ENCODE peak calls at places on chromosomes 2 and 18, in five cellular contexts. One of them, this sample, is unnamed. For H3K27me3, the result is how much of the 10 kb centered on the place peaks cover.

GRCh38 chr2:226985227-226985946 is 149.5 kb downstream of the RHBDD1 start:
- DNase-seq in small intestine: peak
- DNase-seq in esophagus squamous epithelium: no peak
- DNase-seq in hepatocyte: peak
- DNase-seq in BJ: peak
- DNase-seq in this sample: no peak

GRCh38 chr2:224971214-224971613 is 71.1 kb downstream of the DOCK10 start:
- DNase-seq in BJ: no peak
- DNase-seq in hepatocyte: peak
- DNase-seq in esophagus squamous epithelium: no peak
- DNase-seq in small intestine: peak
- DNase-seq in this sample: no peak

GRCh38 chr2:233764264-233764663 is 4.2 kb downstream of the UGT1A1 start:
- DNase-seq in small intestine: peak
- DNase-seq in BJ: peak
- DNase-seq in esophagus squamous epithelium: no peak
- DNase-seq in hepatocyte: peak
- DNase-seq in this sample: no peak

GRCh38 chr18:63178526-63178880 is 141.1 kb downstream of the BCL2 start:
- DNase-seq in small intestine: no peak
- DNase-seq in BJ: no peak
- DNase-seq in esophagus squamous epithelium: no peak
- DNase-seq in hepatocyte: peak
- DNase-seq in this sample: peak

GRCh38 chr18:58364867-58365533 is 263.9 kb downstream of the ALPK2 start:
- DNase-seq in small intestine: no peak
- DNase-seq in BJ: no peak
- DNase-seq in esophagus squamous epithelium: no peak
- DNase-seq in hepatocyte: no peak
- DNase-seq in this sample: no peak

GRCh38 chr2:47519604-47520301 is 116.8 kb downstream of the MSH2 start:
- DNase-seq in esophagus squamous epithelium: no peak
- DNase-seq in small intestine: no peak
- DNase-seq in BJ: no peak
- DNase-seq in hepatocyte: no peak
- DNase-seq in this sample: no peak

GRCh38 chr2:26178746-26179436 is 6.0 kb downstream of the GAREM2 start:
- DNase-seq in BJ: no peak
- DNase-seq in esophagus squamous epithelium: no peak
- DNase-seq in hepatocyte: peak
- DNase-seq in small intestine: peak
- DNase-seq in this sample: peak

GRCh38 chr2:44778671-44779476 is 162.6 kb upstream of the SIX3 start:
- DNase-seq in hepatocyte: no peak
- DNase-seq in BJ: no peak
- DNase-seq in esophagus squamous epithelium: no peak
- DNase-seq in small intestine: no peak
- DNase-seq in this sample: no peak

GRCh38 chr2:168694173-168694572 is 108.3 kb upstream of the NOSTRIN start:
- DNase-seq in BJ: no peak
- DNase-seq in esophagus squamous epithelium: no peak
- DNase-seq in small intestine: no peak
- DNase-seq in hepatocyte: no peak
- DNase-seq in this sample: no peak

GRCh38 chr2:225479386-225479785 is 79.9 kb downstream of the NYAP2 start:
- DNase-seq in BJ: no peak
- DNase-seq in hepatocyte: no peak
- DNase-seq in esophagus squamous epithelium: no peak
- DNase-seq in small intestine: no peak
- DNase-seq in this sample: no peak

GRCh38 chr2:88764850-88765153 is 73.3 kb downstream of the RPIA start:
- DNase-seq in esophagus squamous epithelium: no peak
- DNase-seq in BJ: no peak
- DNase-seq in small intestine: no peak
- DNase-seq in hepatocyte: no peak
- DNase-seq in this sample: no peak

GRCh38 chr2:98377569-98377968 is 31.3 kb downstream of the CNGA3 start:
- DNase-seq in esophagus squamous epithelium: no peak
- DNase-seq in small intestine: no peak
- DNase-seq in hepatocyte: no peak
- DNase-seq in BJ: no peak
- DNase-seq in this sample: no peak

GRCh38 chr18:47490882-47491281 is 239.4 kb upstream of the SKOR2 start:
- DNase-seq in esophagus squamous epithelium: no peak
- DNase-seq in small intestine: no peak
- DNase-seq in BJ: no peak
- DNase-seq in hepatocyte: no peak
- DNase-seq in this sample: no peak

GRCh38 chr18:58176915-58177717 is 133.1 kb downstream of the NEDD4L start:
- DNase-seq in esophagus squamous epithelium: no peak
- DNase-seq in hepatocyte: peak
- DNase-seq in BJ: peak
- DNase-seq in small intestine: peak
- DNase-seq in this sample: no peak

GRCh38 chr18:48847807-48848486 is 102.8 kb downstream of the SMAD7 start:
- DNase-seq in esophagus squamous epithelium: no peak
- DNase-seq in BJ: no peak
- DNase-seq in hepatocyte: no peak
- DNase-seq in small intestine: no peak
- DNase-seq in this sample: peak

DNA sequence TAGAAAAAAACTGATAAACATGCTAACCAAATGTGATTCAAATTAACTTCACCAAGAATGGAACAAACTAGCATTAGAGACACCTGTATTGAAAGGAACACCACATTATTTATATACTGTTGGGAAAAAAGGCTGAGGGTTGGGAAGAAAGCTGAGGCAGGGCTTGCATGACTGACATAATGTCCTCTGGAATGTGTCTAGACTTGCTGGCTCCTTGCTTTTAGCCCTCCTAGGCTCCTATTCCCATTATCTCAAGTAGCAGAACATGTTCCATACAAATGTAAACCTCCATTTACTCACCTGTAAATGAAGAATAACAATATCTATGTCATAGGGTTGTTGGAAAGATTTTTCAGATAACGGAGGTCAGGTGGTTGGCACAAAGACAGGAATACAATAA is 939 bp upstream of the ACADL start:
- DNase-seq in BJ: no peak
- DNase-seq in hepatocyte: no peak
- DNase-seq in small intestine: no peak
- DNase-seq in esophagus squamous epithelium: no peak
- DNase-seq in this sample: no peak
- H3K27me3 ChIP-seq in BJ: under half
- H3K27me3 ChIP-seq in hepatocyte: under half
- H3K27me3 ChIP-seq in small intestine: under half
- H3K27me3 ChIP-seq in esophagus squamous epithelium: under half
- H3K27me3 ChIP-seq in this sample: under half

GRCh38 chr2:109387221-109387735 is 226.5 kb downstream of the SEPTIN10 start:
- DNase-seq in hepatocyte: no peak
- DNase-seq in esophagus squamous epithelium: no peak
- DNase-seq in small intestine: no peak
- DNase-seq in BJ: no peak
- DNase-seq in this sample: peak
- H3K4me3 ChIP-seq in hepatocyte: no peak
- H3K4me3 ChIP-seq in esophagus squamous epithelium: no peak
- H3K4me3 ChIP-seq in small intestine: no peak
- H3K4me3 ChIP-seq in BJ: no peak
- H3K4me3 ChIP-seq in this sample: no peak

GRCh38 chr2:238853218-238853617 is 5.3 kb downstream of the TWIST2 start:
- DNase-seq in esophagus squamous epithelium: no peak
- DNase-seq in BJ: no peak
- DNase-seq in hepatocyte: no peak
- DNase-seq in small intestine: no peak
- DNase-seq in this sample: no peak

GRCh38 chr2:238851026-238851425 is 3.1 kb downstream of the TWIST2 start:
- DNase-seq in BJ: no peak
- DNase-seq in hepatocyte: no peak
- DNase-seq in esophagus squamous epithelium: no peak
- DNase-seq in small intestine: no peak
- DNase-seq in this sample: no peak

GRCh38 chr2:238851751-238852150 is 3.9 kb downstream of the TWIST2 start:
- DNase-seq in small intestine: no peak
- DNase-seq in esophagus squamous epithelium: no peak
- DNase-seq in BJ: no peak
- DNase-seq in hepatocyte: no peak
- DNase-seq in this sample: no peak

GRCh38 chr2:238853724-238854123 is 5.8 kb downstream of the TWIST2 start:
- DNase-seq in hepatocyte: no peak
- DNase-seq in BJ: no peak
- DNase-seq in esophagus squamous epithelium: no peak
- DNase-seq in small intestine: no peak
- DNase-seq in this sample: no peak

GRCh38 chr2:238852186-238852869 is 4.4 kb downstream of the TWIST2 start:
- DNase-seq in esophagus squamous epithelium: no peak
- DNase-seq in small intestine: no peak
- DNase-seq in BJ: no peak
- DNase-seq in hepatocyte: no peak
- DNase-seq in this sample: no peak
- H3K27me3 ChIP-seq in esophagus squamous epithelium: under half
- H3K27me3 ChIP-seq in small intestine: under half
- H3K27me3 ChIP-seq in BJ: under half
- H3K27me3 ChIP-seq in hepatocyte: under half
- H3K27me3 ChIP-seq in this sample: under half

GRCh38 chr2:53863538-53864227 is 3.9 kb upstream of the GPR75 start:
- DNase-seq in small intestine: no peak
- DNase-seq in esophagus squamous epithelium: no peak
- DNase-seq in BJ: no peak
- DNase-seq in hepatocyte: no peak
- DNase-seq in this sample: no peak

GRCh38 chr2:53861824-53862223 is 2.1 kb upstream of the GPR75 start:
- DNase-seq in esophagus squamous epithelium: no peak
- DNase-seq in small intestine: no peak
- DNase-seq in BJ: no peak
- DNase-seq in hepatocyte: no peak
- DNase-seq in this sample: no peak

GRCh38 chr2:53854678-53855077 is 5.1 kb downstream of the GPR75 start:
- DNase-seq in small intestine: no peak
- DNase-seq in esophagus squamous epithelium: no peak
- DNase-seq in hepatocyte: no peak
- DNase-seq in BJ: no peak
- DNase-seq in this sample: no peak

GRCh38 chr2:53856272-53856671 is 3.5 kb downstream of the GPR75 start:
- DNase-seq in hepatocyte: no peak
- DNase-seq in small intestine: no peak
- DNase-seq in esophagus squamous epithelium: no peak
- DNase-seq in BJ: no peak
- DNase-seq in this sample: no peak

DNA sequence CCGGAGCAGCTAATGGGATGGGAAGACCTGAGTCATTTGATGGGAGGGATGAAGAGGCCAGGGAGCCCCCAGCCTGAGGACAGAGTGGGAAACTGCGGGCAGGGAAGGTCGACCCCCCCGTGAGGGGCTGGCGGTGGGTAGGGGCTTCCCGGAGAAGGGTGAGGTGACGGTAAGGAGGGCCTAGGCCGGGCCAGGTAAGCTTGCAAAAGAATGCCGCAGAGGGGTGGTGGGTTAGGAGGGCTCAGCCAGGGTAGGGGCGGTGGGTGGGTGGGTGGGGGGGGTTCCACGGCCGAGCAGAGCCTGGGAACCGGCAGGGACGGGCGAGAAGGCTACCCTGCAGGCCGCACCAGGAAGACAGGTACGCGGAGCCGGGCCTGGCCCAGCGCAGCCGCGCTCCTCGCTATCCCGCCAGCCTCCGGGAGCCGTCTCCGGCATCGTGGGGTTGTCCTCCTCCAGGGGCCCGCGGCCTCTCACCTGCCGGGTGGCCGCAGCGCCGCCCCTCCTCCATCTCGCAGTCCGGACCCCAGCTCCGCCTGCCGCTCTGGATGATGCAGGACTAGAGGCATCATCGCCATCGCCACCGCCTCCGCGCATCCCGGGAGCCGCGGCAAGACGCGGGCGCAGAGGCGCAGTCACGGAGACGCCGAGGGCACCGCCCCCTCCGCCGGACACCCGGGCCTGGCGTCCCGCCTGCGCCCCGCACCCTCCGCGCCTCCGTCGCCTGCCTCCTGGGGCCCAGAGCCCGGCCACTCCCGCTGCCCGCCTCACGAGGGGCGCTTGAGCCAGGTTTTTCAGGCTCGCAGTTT is at the start of gene GPR75:
- DNase-seq in small intestine: peak
- DNase-seq in BJ: no peak
- DNase-seq in hepatocyte: peak
- DNase-seq in esophagus squamous epithelium: no peak
- DNase-seq in this sample: peak
- H3K4me3 ChIP-seq in small intestine: no peak
- H3K4me3 ChIP-seq in BJ: peak
- H3K4me3 ChIP-seq in hepatocyte: no peak
- H3K4me3 ChIP-seq in esophagus squamous epithelium: peak
- H3K4me3 ChIP-seq in this sample: peak

GRCh38 chr2:129554373-129554772 is 425.1 kb upstream of the RAB6C start:
- DNase-seq in esophagus squamous epithelium: no peak
- DNase-seq in BJ: no peak
- DNase-seq in small intestine: no peak
- DNase-seq in hepatocyte: no peak
- DNase-seq in this sample: no peak
- H3K27me3 ChIP-seq in esophagus squamous epithelium: under half
- H3K27me3 ChIP-seq in BJ: under half
- H3K27me3 ChIP-seq in small intestine: under half
- H3K27me3 ChIP-seq in hepatocyte: under half
- H3K27me3 ChIP-seq in this sample: under half

GRCh38 chr2:11393711-11394236 is 49.3 kb upstream of the ROCK2 start:
- DNase-seq in esophagus squamous epithelium: no peak
- DNase-seq in hepatocyte: peak
- DNase-seq in BJ: no peak
- DNase-seq in small intestine: no peak
- DNase-seq in this sample: peak
- H3K4me3 ChIP-seq in esophagus squamous epithelium: peak
- H3K4me3 ChIP-seq in hepatocyte: no peak
- H3K4me3 ChIP-seq in BJ: no peak
- H3K4me3 ChIP-seq in small intestine: no peak
- H3K4me3 ChIP-seq in this sample: no peak

GRCh38 chr2:56534321-56534720 is 350.5 kb downstream of the CCDC85A start:
- DNase-seq in esophagus squamous epithelium: no peak
- DNase-seq in small intestine: no peak
- DNase-seq in BJ: peak
- DNase-seq in hepatocyte: no peak
- DNase-seq in this sample: no peak

GRCh38 chr2:56539618-56540017 is 355.8 kb downstream of the CCDC85A start:
- DNase-seq in hepatocyte: no peak
- DNase-seq in BJ: no peak
- DNase-seq in esophagus squamous epithelium: no peak
- DNase-seq in small intestine: no peak
- DNase-seq in this sample: no peak

GRCh38 chr2:56540467-56540866 is 356.7 kb downstream of the CCDC85A start:
- DNase-seq in small intestine: no peak
- DNase-seq in BJ: no peak
- DNase-seq in hepatocyte: no peak
- DNase-seq in esophagus squamous epithelium: no peak
- DNase-seq in this sample: no peak

GRCh38 chr2:56540901-56541300 is 357.1 kb downstream of the CCDC85A start:
- DNase-seq in BJ: no peak
- DNase-seq in small intestine: no peak
- DNase-seq in esophagus squamous epithelium: no peak
- DNase-seq in hepatocyte: no peak
- DNase-seq in this sample: no peak

GRCh38 chr2:56537756-56538155 is 354.0 kb downstream of the CCDC85A start:
- DNase-seq in hepatocyte: no peak
- DNase-seq in esophagus squamous epithelium: no peak
- DNase-seq in small intestine: no peak
- DNase-seq in BJ: no peak
- DNase-seq in this sample: no peak
- H3K27me3 ChIP-seq in hepatocyte: under half
- H3K27me3 ChIP-seq in esophagus squamous epithelium: under half
- H3K27me3 ChIP-seq in small intestine: under half
- H3K27me3 ChIP-seq in BJ: under half
- H3K27me3 ChIP-seq in this sample: under half

GRCh38 chr2:115161531-115162453 is 719.4 kb downstream of the DPP10 start:
- DNase-seq in small intestine: peak
- DNase-seq in esophagus squamous epithelium: no peak
- DNase-seq in BJ: no peak
- DNase-seq in hepatocyte: peak
- DNase-seq in this sample: peak
- H3K4me3 ChIP-seq in small intestine: no peak
- H3K4me3 ChIP-seq in esophagus squamous epithelium: peak
- H3K4me3 ChIP-seq in BJ: no peak
- H3K4me3 ChIP-seq in hepatocyte: peak
- H3K4me3 ChIP-seq in this sample: peak